ENCODE peak calls at places on chromosomes 7 and 10, in seven cellular contexts. N, T, L, O, P, C and J are unnamed samples. For H3K9me3, the result is how much of the 10 kb centered on the place peaks cover.

GRCh38 chr10:118662228-118663035 is 67.0 kb upstream of the PRLHR start:
- DNase-seq in T (no peak), P (no peak), N (no peak), L (no peak), O (peak), C (no peak), J (peak)

GRCh38 chr7:32500922-32501341 is 5.6 kb downstream of the AVL9 start:
- DNase-seq in L (peak), N (no peak), T (no peak), P (no peak), C (no peak), O (no peak), J (no peak)

GRCh38 chr7:98115746-98116525 is 9.3 kb downstream of the LMTK2 start:
- DNase-seq in C (no peak), P (no peak), T (no peak), O (no peak), N (no peak), L (no peak), J (no peak)

GRCh38 chr7:25726180-25726579 is 425.8 kb upstream of the NFE2L3 start:
- DNase-seq in O (no peak), T (no peak), N (no peak), L (no peak), C (no peak), P (peak), J (peak)

GRCh38 chr10:18616337-18616736 is 35.0 kb downstream of the NSUN6 start:
- DNase-seq in L (no peak), C (no peak), N (no peak), T (no peak), O (no peak), P (no peak), J (no peak)

GRCh38 chr7:138435231-138435919 is 24.7 kb upstream of the TRIM24 start:
- DNase-seq in P (no peak), L (no peak), O (no peak), T (no peak), N (no peak), C (no peak), J (no peak)

GRCh38 chr7:106425017-106425719 is 140.4 kb upstream of the NAMPT start:
- DNase-seq in T (no peak), L (peak), N (peak), P (no peak), O (no peak), C (peak), J (no peak)

GRCh38 chr7:81604075-81604807 is 165.6 kb downstream of the HGF start:
- DNase-seq in C (no peak), L (peak), N (no peak), O (no peak), T (no peak), P (no peak), J (no peak)

GRCh38 chr10:60258429-60258797 is 131.3 kb downstream of the ANK3 start:
- DNase-seq in T (no peak), L (no peak), P (no peak), O (no peak), C (no peak), N (no peak), J (no peak)

GRCh38 chr7:118080947-118081346 is 103.0 kb upstream of the LSM8 start:
- DNase-seq in O (no peak), N (peak), T (peak), L (peak), C (no peak), P (no peak), J (peak)

DNA sequence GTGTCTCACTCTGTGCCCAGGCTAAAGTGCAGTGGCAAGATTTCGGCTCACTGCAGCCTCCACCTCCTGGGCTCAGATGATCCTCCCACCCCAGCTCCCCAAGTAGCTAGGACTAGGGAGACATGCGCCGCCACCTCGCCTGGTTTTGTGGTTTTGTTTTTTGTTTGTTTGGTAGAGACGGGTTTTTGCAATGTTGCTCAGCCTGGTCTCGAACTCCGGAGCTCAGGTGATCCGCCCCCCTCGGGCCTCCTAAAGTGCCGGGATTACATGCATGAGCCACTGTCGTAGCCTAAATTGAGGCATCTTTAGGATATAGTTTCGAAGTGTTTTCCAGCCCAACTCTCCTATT is 781 bp downstream of the ZNF727 start:
- DNase-seq in L (no peak), O (no peak), P (no peak), C (no peak), T (no peak), N (no peak), J (no peak)
- H3K9me3 ChIP-seq in L (under half), O (under half), P (under half), C (under half), T (under half), N (under half), J (under half)

GRCh38 chr7:143383642-143383957 is 2.5 kb downstream of the ZYX start:
- DNase-seq in C (no peak), O (no peak), P (no peak), L (no peak), N (no peak), T (no peak), J (no peak)

GRCh38 chr7:143382126-143382790 is 1.1 kb downstream of the ZYX start:
- DNase-seq in C (no peak), O (no peak), P (no peak), L (no peak), N (no peak), T (no peak), J (no peak)

GRCh38 chr7:143384741-143385631 is 3.8 kb downstream of the ZYX start:
- DNase-seq in N (no peak), O (no peak), P (no peak), C (no peak), L (no peak), T (no peak), J (peak)

GRCh38 chr7:143382791-143383641 is 1.9 kb downstream of the ZYX start:
- DNase-seq in O (no peak), C (no peak), L (no peak), N (no peak), P (no peak), T (no peak), J (no peak)

DNA sequence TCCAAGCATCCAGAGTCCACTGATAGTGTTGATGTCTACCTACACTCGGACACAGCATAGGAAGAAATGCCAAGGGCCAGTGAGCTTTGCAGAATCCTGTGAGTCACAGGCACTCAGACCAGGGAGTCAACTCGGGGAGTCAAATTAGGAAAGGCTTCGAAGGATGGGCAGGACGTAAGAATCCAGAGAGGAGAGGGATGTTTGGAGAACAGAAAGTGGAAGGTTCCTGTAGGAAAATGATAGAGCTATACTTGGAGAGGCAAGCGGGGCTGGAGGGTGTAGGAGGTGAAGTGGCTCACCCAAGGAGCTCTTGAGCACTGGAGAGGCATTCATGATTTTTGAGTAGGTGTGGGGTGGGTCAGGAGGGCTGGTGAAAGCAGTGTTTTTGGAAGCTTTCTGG is 3.0 kb downstream of the ZYX start:
- DNase-seq in T (no peak), C (no peak), O (no peak), L (peak), N (no peak), P (no peak), J (no peak)
- H3K4me3 ChIP-seq in T (no peak), C (no peak), O (no peak), L (peak), N (no peak), P (no peak), J (no peak)

GRCh38 chr10:123621910-123622309 is 44.2 kb upstream of the GPR26 start:
- DNase-seq in C (no peak), L (no peak), T (no peak), P (no peak), O (no peak), N (no peak), J (no peak)

GRCh38 chr10:123622381-123622780 is 43.8 kb upstream of the GPR26 start:
- DNase-seq in T (no peak), O (no peak), P (no peak), C (no peak), L (no peak), N (no peak), J (no peak)

GRCh38 chr10:123620621-123621020 is 45.5 kb upstream of the GPR26 start:
- DNase-seq in C (no peak), L (no peak), N (no peak), O (no peak), T (no peak), P (no peak), J (no peak)

GRCh38 chr10:123619067-123619855 is 46.9 kb upstream of the GPR26 start:
- DNase-seq in N (no peak), C (no peak), T (no peak), O (no peak), P (no peak), L (no peak), J (no peak)

GRCh38 chr10:123621492-123621891 is 44.7 kb upstream of the GPR26 start:
- DNase-seq in L (no peak), C (no peak), O (no peak), T (no peak), P (no peak), N (no peak), J (no peak)
- H3K9me3 ChIP-seq in L (under half), C (under half), O (under half), T (under half), P (under half), N (under half), J (under half)

DNA sequence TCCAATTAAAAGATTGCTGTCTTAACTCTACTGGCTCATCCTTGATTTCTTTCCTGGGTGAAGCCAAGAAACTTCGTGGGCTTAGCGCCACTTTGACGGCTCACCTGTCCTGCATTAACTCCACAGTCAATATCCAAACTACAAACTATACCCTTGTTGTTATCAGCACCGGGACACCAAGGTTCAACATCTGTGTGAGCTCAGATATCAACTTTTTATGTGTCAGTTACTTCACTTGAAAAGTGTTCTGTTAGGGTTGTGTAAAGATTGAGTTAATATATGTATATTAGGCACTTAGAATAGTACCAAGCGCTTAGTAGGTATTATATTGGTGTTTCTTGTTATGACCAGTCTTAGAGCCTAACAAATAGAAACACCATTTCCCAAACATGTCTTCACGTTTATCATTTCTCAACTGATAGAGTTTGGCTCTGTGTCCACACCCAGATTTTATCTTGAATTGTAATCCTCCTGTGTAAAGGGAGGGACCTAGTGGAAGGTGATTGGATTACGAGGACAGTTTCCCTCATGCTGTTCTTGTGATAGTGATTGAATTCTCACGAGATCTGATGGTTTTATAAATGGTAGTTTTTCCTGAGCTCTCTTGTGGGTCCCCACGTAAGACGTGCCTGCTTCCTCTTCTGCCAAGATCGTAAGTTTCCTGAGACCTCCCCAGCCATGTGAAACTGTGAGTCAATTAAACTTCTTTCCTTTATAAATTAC is 19.0 kb upstream of the ST8SIA6 start:
- DNase-seq in P (no peak), L (no peak), O (no peak), C (no peak), N (no peak), T (no peak), J (no peak)
- H3K4me3 ChIP-seq in P (no peak), L (no peak), O (no peak), C (no peak), N (no peak), T (no peak), J (no peak)